ENCODE peak calls at places on chromosomes 12 and 14, in seven cellular contexts. E, A, I, G, Z, Q and V are unnamed samples.

GRCh38 chr14:59185676-59186075 is 2.8 kb upstream of the DAAM1 start:
- DNase-seq in A (no peak), G (no peak), E (no peak), Z (no peak), I (no peak), Q (no peak), V (no peak)

GRCh38 chr12:108530141-108530540 is 15.1 kb downstream of the FICD start:
- DNase-seq in I (no peak), G (no peak), A (no peak), E (no peak), Q (no peak), Z (no peak), V (no peak)

GRCh38 chr14:65637780-65638179 is 225.2 kb downstream of the FUT8 start:
- DNase-seq in A (no peak), I (no peak), Z (peak; percentile 64), Q (no peak), E (no peak), G (no peak), V (no peak)

GRCh38 chr14:104094709-104095425 is 9.4 kb downstream of the ASPG start:
- DNase-seq in G (peak; percentile 0), Q (peak; percentile 69), I (peak; percentile 82), Z (peak; percentile 10), A (peak; percentile 91), E (peak; percentile 33), V (peak; percentile 60)

GRCh38 chr12:53069621-53070410 is 9.4 kb downstream of the SPRYD3 start:
- DNase-seq in G (no peak), Z (no peak), Q (peak; percentile 90), E (no peak), A (peak; percentile 48), I (no peak), V (no peak)

GRCh38 chr12:48024735-48025134 is 20.5 kb upstream of the COL2A1 start:
- DNase-seq in Z (no peak), E (no peak), A (no peak), G (no peak), I (no peak), Q (no peak), V (no peak)

GRCh38 chr12:116266220-116266619 is 11.3 kb downstream of the MED13L start:
- DNase-seq in Z (peak; percentile 34), G (no peak), E (peak; percentile 62), Q (no peak), I (no peak), A (peak; percentile 52), V (peak; percentile 50)

GRCh38 chr12:65659681-65660080 is 164.6 kb upstream of the HMGA2 start:
- DNase-seq in I (no peak), Q (no peak), A (no peak), E (no peak), G (no peak), Z (no peak), V (no peak)

GRCh38 chr12:50326636-50327284 is 43.4 kb upstream of the LIMA1 start:
- DNase-seq in A (no peak), I (no peak), G (peak; percentile 18), E (no peak), Z (peak; percentile 74), Q (no peak), V (no peak)

GRCh38 chr14:55948399-55948798 is 169.8 kb upstream of the PELI2 start:
- DNase-seq in E (no peak), G (no peak), I (no peak), A (no peak), Z (no peak), Q (no peak), V (peak; percentile 19)

GRCh38 chr14:92407395-92407794 is 84.4 kb downstream of the SLC24A4 start:
- DNase-seq in A (no peak), G (no peak), Z (peak; percentile 20), Q (no peak), I (peak; percentile 34), E (no peak), V (no peak)

GRCh38 chr14:89337161-89337560 is 79.9 kb downstream of the FOXN3 start:
- DNase-seq in Q (no peak), A (peak; percentile 59), G (no peak), Z (no peak), E (no peak), I (no peak), V (no peak)

GRCh38 chr14:57221931-57222330 is 46.8 kb downstream of the EXOC5 start:
- DNase-seq in A (no peak), I (no peak), E (no peak), G (no peak), Q (no peak), Z (no peak), V (no peak)

GRCh38 chr14:75970989-75971388 is 10.8 kb downstream of the TGFB3 start:
- DNase-seq in E (no peak), G (no peak), Z (no peak), A (no peak), Q (no peak), I (no peak), V (no peak)

GRCh38 chr12:124847113-124847512 is 16.6 kb downstream of the SCARB1 start:
- DNase-seq in A (no peak), Z (peak; percentile 15), G (no peak), I (no peak), Q (no peak), E (no peak), V (no peak)

GRCh38 chr12:55707841-55708694 is at the start of gene ITGA7:
- DNase-seq in A (peak; percentile 99), G (no peak), I (peak; percentile 34), Z (peak; percentile 42), E (peak; percentile 83), Q (peak; percentile 93), V (peak; percentile 60)

GRCh38 chr12:27290501-27291168 is 42.0 kb upstream of the BMAL2 start:
- DNase-seq in I (no peak), Q (no peak), A (no peak), E (no peak), Z (no peak), G (no peak), V (no peak)

GRCh38 chr12:67077617-67078016 is 191.5 kb upstream of the CAND1 start:
- DNase-seq in A (no peak), Q (no peak), G (no peak), Z (peak; percentile 65), I (no peak), E (peak; percentile 69), V (no peak)

GRCh38 chr12:114319422-114319821 is 86.5 kb downstream of the TBX5 start:
- DNase-seq in E (no peak), A (no peak), I (no peak), Z (no peak), Q (no peak), G (no peak), V (no peak)

GRCh38 chr14:50620341-50620740 is 47.8 kb downstream of the SAV1 start:
- DNase-seq in G (no peak), Q (no peak), I (no peak), Z (peak; percentile 33), A (no peak), E (no peak), V (no peak)

GRCh38 chr12:107436376-107436775 is 249.2 kb upstream of the PWP1 start:
- DNase-seq in Q (no peak), Z (peak; percentile 80), A (no peak), G (no peak), E (peak; percentile 33), I (no peak), V (no peak)

GRCh38 chr12:105222726-105223357 is 13.1 kb downstream of the APPL2 start:
- DNase-seq in Z (no peak), E (no peak), Q (no peak), A (no peak), G (no peak), I (peak; percentile 59), V (no peak)

GRCh38 chr12:4664111-4664510 is 15.2 kb downstream of the NDUFA9 start:
- DNase-seq in E (peak; percentile 85), A (no peak), Q (no peak), G (peak; percentile 68), Z (peak; percentile 77), I (no peak), V (no peak)

GRCh38 chr12:89238593-89238992 is 113.7 kb downstream of the DUSP6 start:
- DNase-seq in E (no peak), Z (no peak), I (no peak), A (no peak), G (no peak), Q (peak; percentile 56), V (no peak)

GRCh38 chr12:31234955-31235867 is 90.7 kb downstream of the SINHCAF start:
- DNase-seq in Z (peak; percentile 50), G (no peak), I (peak; percentile 15), E (peak; percentile 64), Q (peak; percentile 56), A (peak; percentile 82), V (peak; percentile 69)

GRCh38 chr12:53213348-53213747 is 6.3 kb upstream of the ITGB7 start:
- DNase-seq in I (peak; percentile 84), A (peak; percentile 96), G (no peak), Q (peak; percentile 93), Z (peak; percentile 58), E (peak; percentile 83), V (peak; percentile 82)

GRCh38 chr12:1533602-1534304 is 60.6 kb downstream of the FBXL14 start:
- DNase-seq in Z (peak; percentile 86), I (peak; percentile 61), A (no peak), Q (no peak), G (no peak), E (peak; percentile 83), V (no peak)

GRCh38 chr12:76422878-76423438 is 74.7 kb upstream of the BBS10 start:
- DNase-seq in A (no peak), Z (peak; percentile 57), I (no peak), Q (no peak), E (no peak), G (no peak), V (no peak)

GRCh38 chr12:34372003-34372402 is 349.7 kb downstream of the ALG10 start:
- DNase-seq in Q (no peak), Z (no peak), E (no peak), I (no peak), A (no peak), G (no peak), V (no peak)

GRCh38 chr12:89101440-89101839 is 250.9 kb downstream of the DUSP6 start:
- DNase-seq in I (peak; percentile 16), A (no peak), Z (no peak), G (no peak), Q (no peak), E (no peak), V (no peak)